ENCODE peak calls at places on chromosomes 5 and 9, in five cellular contexts. Y, D, B, I and C are unnamed samples.

GRCh38 chr5:154355141-154355611 is 90.6 kb upstream of the SAP30L start:
- DNase-seq in Y (no peak), D (peak), B (no peak), I (no peak), C (no peak)

GRCh38 chr5:38853753-38854470 is 8.1 kb downstream of the OSMR start:
- DNase-seq in Y (peak), D (peak), B (no peak), I (no peak), C (no peak)

GRCh38 chr9:407255-407654 is 192.6 kb downstream of the DOCK8 start:
- DNase-seq in Y (peak), D (no peak), B (no peak), I (no peak), C (peak)

GRCh38 chr5:149961186-149961685 is 678 bp downstream of the SLC26A2 start:
- DNase-seq in Y (no peak), D (no peak), B (no peak), I (no peak), C (peak)

GRCh38 chr9:26077860-26078259 is 399.6 kb upstream of the TUSC1 start:
- DNase-seq in Y (no peak), D (no peak), B (no peak), I (no peak), C (no peak)

GRCh38 chr5:35617435-35618296 is at the start of gene SPEF2:
- DNase-seq in Y (peak), D (peak), B (peak), I (peak), C (peak)

GRCh38 chr9:124320062-124320973 is 62.6 kb downstream of the NEK6 start:
- DNase-seq in Y (peak), D (peak), B (peak), I (no peak), C (peak)

GRCh38 chr5:143173139-143173889 is 230.2 kb downstream of the NR3C1 start:
- DNase-seq in Y (no peak), D (no peak), B (no peak), I (no peak), C (no peak)